ENCODE peak calls at places on chromosomes 2 and 18, in nine cellular contexts. T is progenitor cell of endocrine pancreas; D is NCI-H2029 treated with DMSO at 0.1 percent for 48 hours; L is small intestine; U is HCT116; I is anterior cingulate cortex; O is activated CD4-positive, alpha-beta T cell treated with anti-CD3 and anti-CD28 coated beads, Interleukin-2, amount 50 U/mL, for 1 hour; B is caudate nucleus; Q is KG1. X is an unnamed sample.

GRCh38 chr2:54590216-54590961 is 133.1 kb upstream of the EML6 start:
- DNase-seq in T (no peak), D (no peak), L (no peak), U (no peak), I (no peak), O (no peak), B (no peak), Q (no peak), X (no peak)

GRCh38 chr2:29053223-29053622 is 21.1 kb downstream of the PCARE start:
- DNase-seq in T (no peak), D (no peak), L (no peak), U (peak), I (no peak), O (no peak), B (no peak), Q (no peak), X (no peak)

GRCh38 chr2:110853516-110853915 is 121.1 kb downstream of the ACOXL start:
- DNase-seq in T (no peak), D (no peak), L (peak), U (peak), I (no peak), O (peak), B (no peak), Q (no peak), X (peak)

GRCh38 chr2:67879586-67880290 is 183.1 kb downstream of the C1D start:
- DNase-seq in T (no peak), D (no peak), L (no peak), U (no peak), I (no peak), O (no peak), B (no peak), Q (no peak), X (no peak)

GRCh38 chr2:39688181-39688580 is 22.5 kb downstream of the TMEM178A start:
- DNase-seq in T (no peak), D (no peak), L (no peak), U (no peak), I (no peak), O (no peak), B (no peak), Q (no peak), X (no peak)

GRCh38 chr2:240789501-240790369 is 30.3 kb downstream of the KIF1A start:
- DNase-seq in T (no peak), D (no peak), L (no peak), U (no peak), I (no peak), O (no peak), B (no peak), Q (no peak), X (no peak)

GRCh38 chr18:13455470-13455869 is 236.9 kb downstream of the LDLRAD4 start:
- DNase-seq in T (no peak), D (no peak), L (no peak), U (no peak), I (no peak), O (no peak), B (no peak), Q (no peak), X (no peak)

GRCh38 chr2:123015186-123015585 is 1009.9 kb upstream of the CNTNAP5 start:
- DNase-seq in T (no peak), D (no peak), L (no peak), U (no peak), I (no peak), O (no peak), B (no peak), Q (no peak), X (no peak)

GRCh38 chr2:82333697-82334096 is 2029.1 kb upstream of the LRRTM1 start:
- DNase-seq in T (no peak), D (no peak), L (no peak), U (no peak), I (no peak), O (no peak), B (no peak), Q (no peak), X (no peak)

GRCh38 chr18:57797209-57797651 is 5.9 kb downstream of the ATP8B1 start:
- DNase-seq in T (peak), D (peak), L (peak), U (no peak), I (no peak), O (no peak), B (no peak), Q (no peak), X (no peak)

GRCh38 chr2:165022781-165023180 is 67.5 kb upstream of the SLC38A11 start:
- DNase-seq in T (no peak), D (no peak), L (no peak), U (no peak), I (no peak), O (no peak), B (no peak), Q (no peak), X (no peak)

GRCh38 chr2:135043345-135043744 is 3.9 kb downstream of the MAP3K19 start:
- DNase-seq in T (no peak), D (no peak), L (no peak), U (no peak), I (no peak), O (peak), B (no peak), Q (no peak), X (no peak)

GRCh38 chr18:76795981-76796380 is 26.4 kb upstream of the ZNF236 start:
- DNase-seq in T (no peak), D (no peak), L (no peak), U (no peak), I (no peak), O (no peak), B (no peak), Q (no peak), X (no peak)

GRCh38 chr2:225820828-225821227 is 421.3 kb downstream of the NYAP2 start:
- DNase-seq in T (no peak), D (no peak), L (no peak), U (no peak), I (no peak), O (no peak), B (no peak), Q (no peak), X (no peak)